ENCODE peak calls at places on chromosomes 4 and X, in four cellular contexts. M is IMR-90, B is tibial nerve, T is transverse colon. I is an unnamed sample. For H3K27me3, the result is how much of the 10 kb centered on the place peaks cover.

GRCh38 chr4:110184124-110184790 is 14.2 kb downstream of the ELOVL6 start:
- DNase-seq in M (no peak), B (no peak), T (no peak), I (no peak)

GRCh38 chr4:81405900-81406401 is 65.8 kb downstream of the RASGEF1B start:
- DNase-seq in M (peak), B (peak), T (peak), I (peak)

GRCh38 chr4:48974979-48975640 is 11.0 kb upstream of the CWH43 start:
- DNase-seq in M (no peak), B (no peak), T (no peak), I (no peak)

GRCh38 chrX:118726887-118727685 is at the start of gene IL13RA1:
- DNase-seq in M (peak), B (peak), T (peak), I (peak)

GRCh38 chr4:145530662-145531061 is 49.0 kb downstream of the SMAD1 start:
- DNase-seq in M (no peak), B (no peak), T (no peak), I (no peak)

GRCh38 chrX:19886375-19886774 is 1.0 kb downstream of the SH3KBP1 start:
- DNase-seq in M (no peak), B (no peak), T (no peak), I (no peak)

GRCh38 chr4:8710416-8710815 is 117.9 kb downstream of the CPZ start:
- DNase-seq in M (no peak), B (no peak), T (peak), I (peak)

GRCh38 chr4:109548655-109549054 is 11.4 kb upstream of the MCUB start:
- DNase-seq in M (peak), B (no peak), T (no peak), I (peak)

GRCh38 chr4:14404730-14405129 is 597.6 kb upstream of the CPEB2 start:
- DNase-seq in M (no peak), B (no peak), T (no peak), I (no peak)

GRCh38 chrX:46628406-46629371 is 55.1 kb downstream of the CHST7 start:
- DNase-seq in M (peak), B (peak), T (peak), I (no peak)
- TF ChIP-seq POLR2A in M (no peak), B (no peak), T (no peak), I (no peak)

DNA sequence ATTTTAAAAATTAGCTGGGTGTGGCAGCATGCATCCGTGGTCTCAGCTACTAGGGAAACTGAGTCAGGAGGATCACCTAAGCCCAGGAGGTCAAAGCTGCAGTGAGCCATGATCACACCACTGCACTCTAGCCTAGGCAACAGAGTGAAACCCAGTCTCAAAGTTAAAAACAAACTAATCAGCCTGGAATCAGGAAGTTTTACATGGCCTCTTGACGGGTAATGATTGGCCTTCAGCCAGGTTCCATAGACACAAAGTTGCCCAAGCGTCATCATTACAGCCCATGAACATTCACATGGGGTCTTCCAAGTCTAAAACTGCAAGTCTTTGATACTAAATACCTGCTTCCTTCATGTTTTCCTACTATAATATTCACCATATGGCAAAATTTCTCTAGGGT is 10.0 kb upstream of the RGN start:
- DNase-seq in M (no peak), B (no peak), T (no peak), I (no peak)
- H3K27me3 ChIP-seq in M (under half), B (under half), T (under half), I (under half)

GRCh38 chrX:110341189-110342035 is 17.2 kb upstream of the RTL9 start:
- DNase-seq in M (peak), B (no peak), T (no peak), I (no peak)
- H3K4me3 ChIP-seq in M (no peak), B (no peak), T (no peak), I (no peak)

DNA sequence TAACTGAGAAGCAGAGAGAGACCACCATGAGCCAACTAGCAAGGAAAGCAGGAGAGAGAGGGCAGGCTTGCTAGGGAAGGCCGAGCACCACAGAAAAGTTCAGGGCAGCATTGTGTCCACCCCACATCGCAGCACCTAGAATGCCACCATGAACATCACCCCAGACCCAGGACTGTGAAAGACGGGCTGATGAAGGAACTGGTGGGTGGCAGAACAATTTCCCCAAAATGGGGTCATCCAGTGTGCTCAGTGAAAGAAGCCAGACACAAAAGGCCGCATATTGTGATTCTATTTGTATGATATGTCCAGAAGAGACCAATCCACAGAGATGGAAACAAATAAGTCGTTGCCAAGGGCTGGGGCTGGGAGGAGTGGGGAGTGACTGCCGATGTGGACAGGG is 16.8 kb downstream of the PNMA6E start:
- DNase-seq in M (no peak), B (no peak), T (no peak), I (no peak)
- TF ChIP-seq POLR2A in M (no peak), B (no peak), T (no peak), I (no peak)

DNA sequence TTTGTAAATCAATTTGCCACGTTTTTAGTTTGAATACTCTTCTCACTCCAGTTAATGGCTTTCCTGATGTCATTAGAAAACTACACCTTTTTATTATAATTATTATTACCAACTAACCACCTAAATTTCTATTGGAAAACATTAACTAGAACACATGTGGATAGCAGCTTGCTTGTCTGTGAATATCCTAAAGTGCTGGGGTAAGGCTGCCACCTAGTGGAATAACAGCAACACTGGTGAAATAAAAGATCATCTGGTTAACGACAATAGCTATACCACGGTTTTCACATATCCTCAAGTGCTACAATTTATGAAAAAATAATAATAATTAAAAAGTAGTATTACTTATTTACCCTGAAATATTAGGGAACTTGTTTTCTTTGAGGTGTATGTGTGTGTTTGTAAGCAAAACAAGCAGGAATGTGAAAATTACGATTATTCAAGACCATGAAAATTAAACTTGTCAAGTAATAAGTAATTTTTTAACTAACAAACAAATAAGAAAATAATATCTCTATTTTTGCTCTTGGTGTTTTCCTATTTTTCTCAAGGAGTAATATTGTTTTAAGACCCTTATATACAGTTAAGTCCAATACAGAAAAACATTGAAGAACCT is 130.1 kb upstream of the TECRL start:
- DNase-seq in M (peak), B (peak), T (peak), I (peak)
- H3K27me3 ChIP-seq in M (under half), B (under half), T (under half), I (under half)

GRCh38 chr4:3862640-3863420 is 96.6 kb downstream of the ADRA2C start:
- DNase-seq in M (no peak), B (no peak), T (no peak), I (peak)
- H3K4me3 ChIP-seq in M (no peak), B (no peak), T (no peak), I (no peak)

GRCh38 chr4:181181331-181181730 is 1061.9 kb upstream of the TENM3 start:
- DNase-seq in M (no peak), B (no peak), T (no peak), I (no peak)
- TF ChIP-seq POLR2A in M (no peak), B (no peak), T (no peak), I (no peak)

DNA sequence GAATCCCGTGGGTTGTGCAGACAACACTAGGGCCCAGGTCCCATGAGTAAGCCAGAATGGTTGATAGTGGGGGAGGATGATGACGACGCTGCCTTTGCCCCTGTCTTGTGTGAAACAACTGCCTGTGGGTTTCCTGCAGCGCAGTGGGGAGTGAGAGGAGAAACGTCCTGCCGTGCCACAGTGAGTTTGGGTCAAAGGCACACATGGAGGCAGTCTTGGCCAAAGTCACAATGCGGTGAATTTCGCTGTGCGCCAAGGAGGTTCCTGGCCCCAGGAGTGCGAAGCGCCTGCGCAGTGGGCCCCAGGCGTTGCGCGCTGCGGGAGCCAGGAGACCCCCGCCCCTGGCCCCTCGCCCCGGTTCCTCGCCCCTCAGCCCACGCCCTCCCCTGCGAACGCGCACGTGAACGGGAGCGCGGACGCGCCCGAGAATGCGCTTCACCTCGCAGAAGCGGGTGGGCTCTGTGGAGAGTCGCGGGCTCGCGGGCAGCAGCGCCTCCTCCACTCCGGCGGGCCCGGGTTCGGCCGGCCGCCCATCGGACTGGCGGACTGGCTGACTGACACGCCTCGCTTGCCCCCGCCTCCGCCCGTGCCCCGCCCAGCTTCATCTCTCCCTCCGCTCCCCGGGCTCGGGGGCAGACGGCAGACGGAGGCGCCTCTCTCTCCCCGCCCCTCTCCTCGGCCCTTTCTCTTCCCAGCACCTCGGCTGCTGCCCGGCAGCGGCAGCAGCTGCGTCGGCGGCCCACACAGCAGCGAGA is at the start of gene NUDT10:
- DNase-seq in M (peak), B (peak), T (peak), I (peak)
- H3K27me3 ChIP-seq in M (under half), B (under half), T (under half), I (under half)

GRCh38 chr4:26907731-26908599 is 47.3 kb downstream of the STIM2 start:
- DNase-seq in M (no peak), B (no peak), T (no peak), I (no peak)
- H3K4me3 ChIP-seq in M (no peak), B (peak), T (no peak), I (no peak)

I was measured in adrenal gland.